ENCODE peak calls at places on chromosome 16, in four cellular contexts. I, S, U and J are unnamed samples.
A peak's percentile ranks its signal among the peaks of the same experiment; 100 is the strongest.

GRCh38 chr16:68503334-68503733 is 35.8 kb upstream of the ZFP90 start:
- DNase-seq in U (no peak), I (no peak), S (peak; percentile 11), J (no peak)

GRCh38 chr16:67902831-67903230 is 9.8 kb downstream of the PSKH1 start:
- DNase-seq in U (no peak), I (no peak), S (no peak), J (no peak)

GRCh38 chr16:48206594-48207242 is 37.4 kb upstream of the LONP2 start:
- DNase-seq in U (no peak), I (no peak), S (no peak), J (no peak)

GRCh38 chr16:16004314-16004749 is 54.9 kb downstream of the ABCC1 start:
- DNase-seq in U (peak; percentile 75), I (no peak), S (no peak), J (peak; percentile 50)

GRCh38 chr16:75197522-75198134 is 9.3 kb downstream of the CTRB2 start:
- DNase-seq in U (no peak), I (no peak), S (no peak), J (no peak)

GRCh38 chr16:52435573-52435972 is 111.4 kb downstream of the TOX3 start:
- DNase-seq in U (no peak), S (no peak), I (no peak), J (no peak)

GRCh38 chr16:4787068-4787467 is 1.1 kb downstream of the SEPTIN12 start:
- DNase-seq in U (no peak), I (no peak), S (no peak), J (no peak)

GRCh38 chr16:69113216-69113615 is 7.8 kb downstream of the HAS3 start:
- DNase-seq in U (no peak), S (no peak), I (no peak), J (no peak)

GRCh38 chr16:1782408-1783247 is at the start of the genes NUBP2 and SPSB3:
- DNase-seq in S (peak; percentile 100), I (peak; percentile 100), U (peak; percentile 100), J (peak; percentile 100)

GRCh38 chr16:8675183-8676159 is 1.1 kb downstream of the ABAT start:
- DNase-seq in U (no peak), S (no peak), I (no peak), J (no peak)

GRCh38 chr16:87822002-87822390 is 47.3 kb downstream of the SLC7A5 start:
- DNase-seq in S (no peak), I (no peak), U (no peak), J (no peak)

GRCh38 chr16:2856686-2857450 is 1.1 kb downstream of the PRSS22 start:
- DNase-seq in I (no peak), S (no peak), U (no peak), J (no peak)

GRCh38 chr16:50884066-50884860 is 142.4 kb downstream of the CYLD start:
- DNase-seq in I (no peak), S (no peak), U (no peak), J (no peak)

GRCh38 chr16:66205287-66206167 is 161.0 kb upstream of the CDH5 start:
- DNase-seq in I (no peak), S (peak; percentile 16), U (no peak), J (no peak)

GRCh38 chr16:65111306-65111705 is 10.6 kb downstream of the CDH11 start:
- DNase-seq in I (no peak), U (no peak), S (no peak), J (no peak)

GRCh38 chr16:13935408-13935807 is 15.5 kb downstream of the ERCC4 start:
- DNase-seq in U (no peak), I (no peak), S (no peak), J (no peak)

GRCh38 chr16:22423716-22424115 is 49.3 kb upstream of the CDR2 start:
- DNase-seq in I (no peak), U (no peak), S (no peak), J (no peak)

GRCh38 chr16:21222495-21223337 is 10.8 kb upstream of the ANKS4B start:
- DNase-seq in S (no peak), U (no peak), I (no peak), J (no peak)

GRCh38 chr16:67409631-67410030 is 6.6 kb downstream of the ZDHHC1 start:
- DNase-seq in U (no peak), I (no peak), S (no peak), J (no peak)

GRCh38 chr16:46648656-46649055 is 27.5 kb upstream of the SHCBP1 start:
- DNase-seq in S (no peak), I (no peak), U (no peak), J (no peak)

GRCh38 chr16:14111713-14112538 is 40.8 kb downstream of the MRTFB start:
- DNase-seq in S (no peak), I (peak; percentile 47), U (no peak), J (no peak)

GRCh38 chr16:49467540-49468372 is 94.2 kb downstream of the C16orf78 start:
- DNase-seq in S (no peak), U (no peak), I (no peak), J (no peak)

GRCh38 chr16:460787-461186 is 35.3 kb downstream of the RAB11FIP3 start:
- DNase-seq in S (no peak), U (no peak), I (no peak), J (no peak)

GRCh38 chr16:1691956-1692355 is 13.9 kb downstream of the JPT2 start:
- DNase-seq in U (peak; percentile 89), I (no peak), S (no peak), J (no peak)

GRCh38 chr16:56610017-56610608 is 1.7 kb downstream of the MT2A start:
- DNase-seq in I (peak; percentile 37), U (peak; percentile 92), S (peak; percentile 85), J (peak; percentile 94)

GRCh38 chr16:82628741-82629140 is 2.0 kb downstream of the CDH13 start:
- DNase-seq in S (no peak), I (no peak), U (no peak), J (no peak)

GRCh38 chr16:88005148-88005547 is 53.9 kb downstream of the BANP start:
- DNase-seq in U (no peak), I (no peak), S (no peak), J (no peak)

GRCh38 chr16:10039220-10040096 is 142.8 kb downstream of the GRIN2A start:
- DNase-seq in S (no peak), I (no peak), U (no peak), J (no peak)
- H3K4me3 ChIP-seq in S (no peak overlapping the region), I (no peak overlapping the region), U (no peak overlapping the region), J (no peak overlapping the region)

DNA sequence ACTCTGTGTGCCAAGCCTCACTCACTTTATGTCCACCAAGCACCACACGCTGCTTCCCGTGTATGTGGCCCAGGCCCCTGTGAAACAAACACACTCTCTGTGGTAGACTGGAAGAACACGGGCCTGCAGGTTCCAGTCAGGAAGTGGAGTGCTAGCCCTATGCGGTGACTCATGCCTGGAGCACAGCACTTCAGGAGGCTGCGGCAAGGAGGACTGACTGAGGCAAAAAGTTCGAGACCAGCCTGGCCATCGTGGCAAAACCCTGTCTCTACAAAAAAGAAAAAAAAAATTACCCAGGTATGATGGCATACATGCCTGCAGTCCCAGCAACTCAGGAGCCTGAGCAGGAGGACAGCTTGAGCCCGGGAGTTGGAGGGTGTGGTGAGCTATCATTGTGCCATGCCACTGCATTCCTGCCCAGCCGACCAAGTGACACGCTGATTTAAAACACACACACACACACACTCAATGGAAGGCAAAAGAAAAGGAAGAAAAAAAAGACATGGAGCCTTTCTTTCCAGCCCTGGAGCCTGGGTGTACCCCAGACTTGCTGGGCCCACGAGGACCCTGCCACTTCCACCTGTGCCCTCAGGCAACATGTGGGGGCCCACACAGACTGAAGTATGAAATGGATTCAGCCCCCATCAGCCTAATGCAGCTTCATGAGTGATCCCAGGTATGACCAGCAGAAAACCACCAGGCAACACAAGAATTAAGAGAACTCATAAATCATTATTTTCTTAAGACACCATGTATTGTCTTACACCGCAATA is 126.6 kb downstream of the ANKRD11 start:
- DNase-seq in S (no peak), U (peak; percentile 82), I (peak; percentile 60), J (no peak)
- H3K4me3 ChIP-seq in S (no peak overlapping the region), U (no peak overlapping the region), I (no peak overlapping the region), J (no peak overlapping the region)

GRCh38 chr16:28311413-28311812 is 19.1 kb downstream of the SBK1 start:
- DNase-seq in S (no peak), U (no peak), I (no peak), J (no peak)

GRCh38 chr16:28311913-28312312 is 19.6 kb downstream of the SBK1 start:
- DNase-seq in I (no peak), U (no peak), S (no peak), J (no peak)

GRCh38 chr16:28313587-28313986 is 21.3 kb downstream of the SBK1 start:
- DNase-seq in I (no peak), U (no peak), S (no peak), J (no peak)

GRCh38 chr16:28310796-28311195 is 18.5 kb downstream of the SBK1 start:
- DNase-seq in S (no peak), I (no peak), U (no peak), J (no peak)

GRCh38 chr16:28312327-28312726 is 20.0 kb downstream of the SBK1 start:
- DNase-seq in I (no peak), U (no peak), S (no peak), J (no peak)
- H3K4me3 ChIP-seq in I (no peak overlapping the region), U (no peak overlapping the region), S (no peak overlapping the region), J (no peak overlapping the region)

DNA sequence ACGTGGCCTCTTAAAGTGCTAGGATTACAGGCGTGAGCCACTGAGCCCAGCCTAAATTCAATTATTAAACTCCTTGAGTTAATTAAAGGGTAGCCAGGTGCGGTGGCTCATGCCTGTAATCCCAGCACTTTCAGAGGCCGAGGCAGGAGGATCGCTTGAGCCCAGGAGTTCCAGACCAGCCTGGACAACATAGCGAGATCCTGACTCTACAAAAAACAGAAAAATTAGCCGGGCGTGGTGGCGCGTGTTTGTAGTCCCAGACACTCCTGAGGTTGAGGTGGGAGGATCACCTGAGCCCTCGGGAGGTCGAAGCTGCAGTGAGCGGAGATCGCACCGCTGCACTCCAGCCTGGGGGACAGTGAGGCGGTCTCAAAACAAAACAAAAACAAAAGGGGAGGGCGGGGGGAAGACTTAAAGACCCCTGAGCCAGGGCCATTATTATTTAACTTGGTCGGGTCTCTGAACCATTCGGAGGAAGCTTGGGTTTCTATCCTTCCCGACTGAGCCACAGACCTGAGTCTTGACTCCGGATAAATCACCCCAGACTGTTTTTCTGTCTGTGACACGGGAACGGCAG is 19.5 kb downstream of the BCL7C start:
- DNase-seq in S (no peak), U (no peak), I (no peak), J (no peak)
- H3K4me3 ChIP-seq in S (peak overlapping the region; percentile 97), U (peak overlapping the region; percentile 91), I (peak overlapping the region; percentile 95), J (peak overlapping the region; percentile 64)

GRCh38 chr16:17343729-17344128 is 127.0 kb downstream of the XYLT1 start:
- DNase-seq in S (no peak), I (no peak), U (no peak), J (no peak)

GRCh38 chr16:17340804-17341203 is 130.0 kb downstream of the XYLT1 start:
- DNase-seq in I (no peak), S (no peak), U (no peak), J (no peak)

GRCh38 chr16:17345043-17345442 is 125.7 kb downstream of the XYLT1 start:
- DNase-seq in I (no peak), U (no peak), S (no peak), J (no peak)

GRCh38 chr16:17342031-17342430 is 128.7 kb downstream of the XYLT1 start:
- DNase-seq in U (no peak), I (no peak), S (no peak), J (no peak)

GRCh38 chr16:17343028-17343427 is 127.7 kb downstream of the XYLT1 start:
- DNase-seq in S (no peak), I (peak; percentile 47), U (no peak), J (no peak)
- H3K4me3 ChIP-seq in S (no peak overlapping the region), I (no peak overlapping the region), U (no peak overlapping the region), J (no peak overlapping the region)